ENCODE peak calls at places on chromosomes 2 and 18, in six cellular contexts. Z, V, S, H, J and R are unnamed samples.

GRCh38 chr2:13650586-13651180 is 933.9 kb downstream of the TRIB2 start:
- DNase-seq in Z (no peak), V (no peak), S (no peak), H (no peak), J (no peak), R (peak)

GRCh38 chr2:67772216-67773180 is 290.3 kb downstream of the C1D start:
- DNase-seq in Z (no peak), V (no peak), S (no peak), H (no peak), J (peak), R (no peak)

GRCh38 chr2:111663471-111663951 is 220.5 kb downstream of the ANAPC1 start:
- DNase-seq in Z (peak), V (no peak), S (peak), H (peak), J (peak), R (no peak)

GRCh38 chr18:72692086-72692485 is 147.9 kb upstream of the CBLN2 start:
- DNase-seq in Z (no peak), V (no peak), S (no peak), H (peak), J (no peak), R (peak)

GRCh38 chr2:201644001-201644400 is 698 bp upstream of the TMEM237 start:
- DNase-seq in Z (no peak), V (no peak), S (no peak), H (no peak), J (no peak), R (no peak)

GRCh38 chr2:29238497-29238896 is 123.3 kb downstream of the CLIP4 start:
- DNase-seq in Z (peak), V (peak), S (peak), H (peak), J (peak), R (peak)

GRCh38 chr2:167249197-167249596 is 360.9 kb downstream of the XIRP2 start:
- DNase-seq in Z (no peak), V (no peak), S (no peak), H (no peak), J (no peak), R (no peak)

GRCh38 chr2:38091757-38092156 is 15.8 kb upstream of the CYP1B1 start:
- DNase-seq in Z (no peak), V (no peak), S (no peak), H (no peak), J (no peak), R (no peak)

GRCh38 chr2:32844253-32844652 is 102.5 kb upstream of the LTBP1 start:
- DNase-seq in Z (no peak), V (no peak), S (no peak), H (no peak), J (no peak), R (no peak)

GRCh38 chr2:44942304-44943030 is 965 bp downstream of the SIX3 start:
- DNase-seq in Z (no peak), V (no peak), S (no peak), H (peak), J (peak), R (peak)
- TF ChIP-seq JUN in Z (no peak), V (no peak), S (no peak), H (no peak), J (no peak), R (no peak)

DNA sequence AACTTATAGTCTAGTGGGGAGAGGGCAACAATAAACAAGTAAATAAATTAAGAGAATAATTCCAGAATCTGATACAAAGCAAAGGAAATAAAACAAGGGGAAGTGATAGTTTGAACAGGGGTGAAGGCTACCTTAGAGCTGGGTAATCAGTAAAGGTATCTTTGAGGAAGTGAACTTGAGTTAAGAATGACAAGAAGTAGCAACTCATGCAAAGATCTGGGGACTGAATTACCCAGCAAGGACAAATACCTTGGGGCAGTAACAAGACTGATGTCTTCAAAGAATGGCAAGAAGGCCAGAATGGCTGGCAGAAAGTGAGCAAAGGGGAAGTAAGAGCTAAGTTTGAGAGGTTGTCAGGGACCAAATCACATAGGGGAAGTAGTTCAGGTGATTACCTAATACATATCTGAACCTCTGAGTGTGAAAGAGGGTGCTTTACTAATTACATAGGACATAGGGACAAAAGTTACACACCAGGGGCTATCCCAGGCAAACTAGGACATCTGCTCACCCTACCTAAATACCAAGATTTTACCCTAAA is 244.6 kb upstream of the HNRNPA3 start:
- DNase-seq in Z (no peak), V (no peak), S (no peak), H (no peak), J (no peak), R (no peak)
- TF ChIP-seq JUN in Z (no peak), V (no peak), S (no peak), H (no peak), J (no peak), R (no peak)

GRCh38 chr2:102070058-102070642 is 72.4 kb upstream of the IL1R1 start:
- DNase-seq in Z (peak), V (peak), S (peak), H (no peak), J (no peak), R (no peak)
- TF ChIP-seq JUN in Z (no peak), V (no peak), S (no peak), H (no peak), J (no peak), R (no peak)

GRCh38 chr2:2842466-2842865 is 511.4 kb upstream of the MYT1L start:
- DNase-seq in Z (no peak), V (no peak), S (no peak), H (no peak), J (no peak), R (no peak)
- TF ChIP-seq JUN in Z (no peak), V (no peak), S (no peak), H (no peak), J (no peak), R (no peak)

DNA sequence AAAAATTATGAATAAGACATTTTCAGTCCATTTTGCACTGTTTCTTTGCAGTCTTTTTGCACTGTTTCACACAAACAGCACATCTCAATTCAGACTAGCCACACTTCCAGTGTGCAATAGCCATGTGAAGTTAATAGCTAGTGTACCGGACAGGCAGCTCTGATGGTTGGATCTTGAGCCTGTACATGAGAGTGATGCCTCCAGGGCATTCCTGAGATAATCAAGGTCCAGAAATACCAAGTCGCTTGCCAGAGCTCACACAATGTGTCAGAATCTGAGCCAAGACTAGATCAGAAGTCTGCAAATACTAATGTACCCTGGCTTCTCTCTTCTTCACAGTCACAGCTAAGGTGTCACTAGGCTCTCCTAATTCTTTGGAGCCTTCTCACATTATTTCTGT is 180.2 kb downstream of the OSR1 start:
- DNase-seq in Z (no peak), V (no peak), S (no peak), H (no peak), J (no peak), R (no peak)
- TF ChIP-seq JUN in Z (no peak), V (no peak), S (no peak), H (no peak), J (no peak), R (no peak)

GRCh38 chr2:205858781-205859478 is 176.6 kb downstream of the NRP2 start:
- DNase-seq in Z (no peak), V (no peak), S (no peak), H (no peak), J (no peak), R (peak)
- TF ChIP-seq JUN in Z (no peak), V (no peak), S (no peak), H (no peak), J (no peak), R (no peak)